ENCODE peak calls at places on chromosomes 5 and 9, in nine cellular contexts. H is bronchial epithelial cell, Y is fibroblast of mammary gland, X is OCI-LY7, G is gastrocnemius medialis, E is cardiac fibroblast, P is HFF-Myc, F is H9, B is fibroblast of pulmonary artery. C is an unnamed sample.

GRCh38 chr5:143386725-143387124 is 16.8 kb downstream of the NR3C1 start:
- DNase-seq in H (no peak), F (no peak), X (no peak), E (peak), Y (peak), B (no peak), P (no peak), G (no peak), C (no peak)

GRCh38 chr5:108168915-108169314 is 213.0 kb downstream of the FBXL17 start:
- DNase-seq in Y (no peak), F (no peak), B (no peak), G (no peak), E (no peak), X (no peak), H (peak), P (no peak), C (no peak)

GRCh38 chr9:77417570-77417969 is 230.6 kb downstream of the GNA14 start:
- DNase-seq in H (peak), B (peak), E (peak), P (no peak), X (no peak), F (no peak), Y (peak), G (no peak), C (no peak)

GRCh38 chr5:72412283-72413055 is 92.3 kb downstream of the PTCD2 start:
- DNase-seq in B (peak), P (no peak), X (no peak), F (no peak), H (no peak), E (peak), Y (peak), G (no peak), C (no peak)

GRCh38 chr9:130172858-130173461 is 756 bp downstream of the NCS1 start:
- DNase-seq in B (no peak), P (no peak), F (no peak), Y (no peak), G (no peak), E (no peak), H (no peak), X (no peak), C (peak)

GRCh38 chr5:89930591-89931383 is 478.8 kb downstream of the CETN3 start:
- DNase-seq in E (peak), B (peak), X (no peak), G (no peak), H (peak), Y (peak), F (no peak), P (peak), C (no peak)

GRCh38 chr5:122327110-122327509 is 15.1 kb downstream of the SNCAIP start:
- DNase-seq in G (no peak), Y (no peak), P (no peak), E (no peak), F (no peak), H (no peak), B (no peak), X (no peak), C (no peak)

GRCh38 chr5:137040641-137041340 is 458.3 kb downstream of the SPOCK1 start:
- DNase-seq in H (peak), Y (peak), F (no peak), P (no peak), E (peak), X (no peak), B (no peak), G (no peak), C (no peak)

GRCh38 chr5:73387630-73388370 is 60.8 kb downstream of the FOXD1 start:
- DNase-seq in H (no peak), P (no peak), Y (no peak), F (no peak), X (peak), G (no peak), B (no peak), E (peak), C (no peak)

GRCh38 chr9:97925497-97926334 is 3.4 kb upstream of the TRMO start:
- DNase-seq in E (no peak), G (no peak), B (no peak), X (no peak), F (no peak), Y (no peak), H (no peak), P (no peak), C (no peak)

DNA sequence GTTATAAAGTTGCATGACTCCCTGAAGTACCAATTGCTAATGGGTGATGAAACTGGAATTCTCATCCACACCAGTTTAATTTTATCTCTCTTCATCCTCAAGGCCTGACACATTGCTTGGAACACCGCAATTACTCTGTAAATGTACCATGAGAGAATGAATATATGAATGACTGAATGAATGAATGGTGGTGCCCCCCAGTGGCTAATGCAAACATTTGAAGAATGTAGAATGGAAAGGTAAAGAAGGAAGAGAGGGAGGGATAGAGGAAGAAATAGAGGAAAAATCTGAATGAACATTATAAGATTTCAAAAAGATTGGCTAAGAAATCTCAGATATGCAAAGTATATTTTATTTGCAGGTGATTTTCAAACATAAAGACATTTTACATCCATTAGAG is 13.1 kb downstream of the PAPPA start:
- DNase-seq in Y (no peak), H (no peak), G (no peak), F (no peak), B (no peak), X (no peak), E (no peak), P (no peak), C (no peak)
- TF ChIP-seq CTCF in Y (peak), H (peak), G (no peak), F (peak), B (peak), X (peak), E (no peak), P (peak), C (no peak)

DNA sequence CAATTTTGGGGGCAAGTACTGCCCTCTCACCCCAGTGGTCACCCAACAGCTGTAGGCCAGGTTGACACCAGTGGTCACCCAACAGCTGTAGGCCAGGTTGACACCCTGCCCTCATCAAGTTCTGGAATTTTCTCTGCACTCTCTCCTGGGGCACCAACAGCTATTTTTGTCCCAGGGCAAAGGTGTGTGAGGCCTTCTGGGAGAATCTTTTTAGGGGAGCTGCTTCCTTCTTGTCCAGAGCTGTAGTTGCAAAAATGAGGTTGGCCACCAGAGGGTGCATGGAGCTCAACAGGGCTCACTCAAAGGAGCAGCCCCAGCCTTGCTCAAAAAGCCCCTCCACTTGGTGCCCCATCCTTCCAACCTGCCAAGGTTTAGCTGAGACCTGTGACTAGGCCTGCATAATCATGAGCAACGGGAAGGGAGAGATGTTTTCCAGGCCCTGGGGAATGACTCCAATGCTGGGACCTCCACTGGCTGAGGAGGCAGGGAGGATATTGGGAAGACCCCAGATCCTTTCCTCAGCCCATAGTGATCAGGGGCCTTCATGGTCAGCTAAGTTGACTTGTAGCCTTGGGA is 10.6 kb upstream of the P4HA2 start:
- DNase-seq in X (peak), Y (peak), H (peak), B (peak), P (no peak), F (peak), E (peak), G (no peak), C (peak)
- TF ChIP-seq CTCF in X (peak), Y (peak), H (peak), B (peak), P (peak), F (peak), E (peak), G (peak), C (peak)

DNA sequence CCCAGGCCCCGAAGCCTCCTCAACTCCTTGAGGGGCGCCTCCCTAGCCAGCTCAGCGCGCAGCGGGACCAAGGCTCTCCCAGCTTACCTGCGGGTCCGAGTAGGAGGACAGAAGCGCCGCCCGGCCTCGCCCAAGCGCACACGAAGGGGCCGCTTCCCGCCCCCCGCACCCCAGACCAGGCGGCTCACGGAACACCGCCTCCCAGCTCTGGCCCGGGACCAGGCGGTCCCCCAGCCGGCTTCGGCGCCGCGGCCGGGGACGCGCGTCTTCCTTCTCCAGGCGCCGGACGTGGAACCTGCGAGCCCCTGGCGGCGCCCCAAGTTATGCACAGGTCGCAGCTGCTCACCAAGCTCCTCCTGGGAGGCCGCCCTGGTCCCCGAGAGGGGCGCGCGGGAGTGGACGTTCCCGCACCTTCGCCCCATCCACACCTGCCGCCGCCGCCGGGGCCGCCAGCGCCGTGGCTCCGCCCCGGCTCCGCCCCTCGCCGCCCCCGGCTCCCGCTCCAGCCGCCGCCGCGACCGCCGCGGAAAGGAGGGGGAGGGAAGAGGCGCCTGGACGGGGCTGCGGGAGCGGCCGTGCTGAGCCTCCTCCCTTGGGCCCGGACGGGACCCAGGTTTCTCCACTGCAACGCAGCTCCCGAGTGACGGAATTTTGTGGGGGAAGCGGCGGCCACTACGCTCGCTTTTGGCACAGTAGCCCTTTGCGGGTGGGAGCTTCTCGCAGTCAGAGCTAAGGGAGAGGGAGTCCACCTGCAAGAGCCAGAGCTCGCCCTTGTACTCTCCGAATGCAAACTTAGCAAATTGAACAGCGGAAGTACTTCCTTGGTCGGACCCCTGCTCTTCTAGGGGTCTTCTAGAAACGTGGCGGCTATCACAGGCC is 77.5 kb upstream of the IFNE start:
- DNase-seq in Y (peak), E (peak), F (peak), X (no peak), G (no peak), P (no peak), B (peak), H (peak), C (peak)
- TF ChIP-seq CTCF in Y (no peak), E (no peak), F (peak), X (no peak), G (no peak), P (no peak), B (no peak), H (peak), C (no peak)

GRCh38 chr5:50440651-50441478 is at the start of gene EMB:
- DNase-seq in G (peak), P (no peak), B (peak), E (peak), Y (peak), X (peak), H (peak), F (peak), C (peak)
- TF ChIP-seq CTCF in G (no peak), P (peak), B (no peak), E (peak), Y (no peak), X (peak), H (peak), F (peak), C (peak)

GRCh38 chr9:136563646-136564321 is 17.9 kb upstream of the NOTCH1 start:
- DNase-seq in G (no peak), Y (no peak), B (no peak), E (no peak), X (no peak), P (no peak), F (no peak), H (no peak), C (peak)

GRCh38 chr9:136565075-136565721 is 19.4 kb upstream of the NOTCH1 start:
- DNase-seq in Y (peak), E (no peak), F (no peak), X (no peak), P (no peak), G (no peak), H (no peak), B (peak), C (peak)

GRCh38 chr9:136565722-136566552 is 20.1 kb upstream of the NOTCH1 start:
- DNase-seq in H (no peak), X (no peak), B (no peak), Y (no peak), F (no peak), E (no peak), G (no peak), P (no peak), C (peak)

GRCh38 chr9:136562746-136563506 is 17.1 kb upstream of the NOTCH1 start:
- DNase-seq in X (no peak), B (no peak), E (no peak), H (no peak), G (no peak), P (no peak), F (no peak), Y (no peak), C (no peak)

GRCh38 chr9:136564379-136564988 is 18.6 kb upstream of the NOTCH1 start:
- DNase-seq in B (peak), X (no peak), E (peak), G (no peak), P (no peak), F (no peak), Y (peak), H (peak), C (peak)
- TF ChIP-seq CTCF in B (peak), X (no peak), E (peak), G (peak), P (no peak), F (no peak), Y (peak), H (no peak), C (no peak)

C was measured in nephron progenitor cell.